ENCODE peak calls at places on chromosomes 16 and 17, in five cellular contexts. R is H1, C is K562, F is SK-N-SH, W is GM12878. K is an unnamed sample.
A peak's percentile ranks its signal among the peaks of the same experiment; 100 is the strongest.

GRCh38 chr16:50711862-50712567 is 18.6 kb downstream of the NOD2 start:
- DNase-seq in R (no peak), C (no peak), F (peak; percentile 89), W (no peak), K (no peak)

GRCh38 chr17:42798011-42798382 is 507 bp downstream of the COA3 start:
- DNase-seq in R (no peak), C (no peak), F (no peak), W (no peak), K (no peak)

GRCh38 chr17:78128616-78129384 is at the start of gene TMC6:
- DNase-seq in R (peak; percentile 89), C (peak; percentile 93), F (peak; percentile 93), W (no peak), K (peak; percentile 76)

GRCh38 chr16:57609541-57610401 is 18.7 kb upstream of the ADGRG1 start:
- DNase-seq in R (peak; percentile 41), C (no peak), F (peak; percentile 30), W (peak; percentile 83), K (no peak)

GRCh38 chr17:40751065-40751464 is 4.1 kb downstream of the KRT25 start:
- DNase-seq in R (no peak), C (no peak), F (no peak), W (no peak), K (no peak)

GRCh38 chr17:76791053-76791980 is 53.4 kb downstream of the MFSD11 start:
- DNase-seq in R (no peak), C (peak; percentile 79), F (peak; percentile 62), W (peak; percentile 33), K (peak; percentile 55)

GRCh38 chr17:81516439-81516838 is 3.8 kb upstream of the ACTG1 start:
- DNase-seq in R (no peak), C (no peak), F (no peak), W (no peak), K (no peak)

GRCh38 chr17:46868689-46869187 is 17.4 kb downstream of the WNT9B start:
- DNase-seq in R (no peak), C (no peak), F (no peak), W (no peak), K (no peak)

GRCh38 chr16:88911148-88911945 is 44.9 kb upstream of the PABPN1L start:
- DNase-seq in R (no peak), C (no peak), F (peak; percentile 72), W (no peak), K (no peak)

GRCh38 chr17:46770818-46771600 is 47.5 kb downstream of the WNT3 start:
- DNase-seq in R (peak; percentile 75), C (peak; percentile 88), F (peak; percentile 91), W (no peak), K (peak; percentile 17)

GRCh38 chr16:50741225-50741807 is 570 bp upstream of the CYLD start:
- DNase-seq in R (no peak), C (no peak), F (no peak), W (no peak), K (no peak)

GRCh38 chr17:20200016-20200788 is 191.0 kb downstream of the SPECC1 start:
- DNase-seq in R (no peak), C (no peak), F (no peak), W (no peak), K (no peak)

GRCh38 chr17:72697602-72698146 is 394.8 kb downstream of the SLC39A11 start:
- DNase-seq in R (no peak), C (no peak), F (peak; percentile 75), W (no peak), K (no peak)

GRCh38 chr17:3905017-3905486 is 11.2 kb downstream of the P2RX1 start:
- DNase-seq in R (no peak), C (no peak), F (no peak), W (no peak), K (no peak)

GRCh38 chr17:3794890-3795757 is 5.9 kb downstream of the ITGAE start:
- DNase-seq in R (no peak), C (no peak), F (no peak), W (no peak), K (no peak)

GRCh38 chr16:75109732-75110243 is 6.8 kb downstream of the LDHD start:
- DNase-seq in R (no peak), C (no peak), F (no peak), W (no peak), K (no peak)

GRCh38 chr17:45235071-45236001 is 13.7 kb downstream of the FMNL1 start:
- DNase-seq in R (peak; percentile 92), C (peak; percentile 68), F (peak; percentile 81), W (no peak), K (peak; percentile 75)

GRCh38 chr16:20884240-20884556 is 16.0 kb downstream of the DCUN1D3 start:
- DNase-seq in R (no peak), C (no peak), F (no peak), W (no peak), K (peak; percentile 70)

GRCh38 chr17:37478187-37478586 is 11.5 kb upstream of the DUSP14 start:
- DNase-seq in R (no peak), C (no peak), F (no peak), W (no peak), K (no peak)

GRCh38 chr17:3448059-3448630 is 14.5 kb upstream of the OR1E2 start:
- DNase-seq in R (no peak), C (no peak), F (no peak), W (no peak), K (no peak)

GRCh38 chr16:86080131-86080875 is 181.3 kb downstream of the IRF8 start:
- DNase-seq in R (no peak), C (no peak), F (no peak), W (no peak), K (no peak)

GRCh38 chr16:46826618-46827017 is 4.4 kb downstream of the C16orf87 start:
- DNase-seq in R (no peak), C (no peak), F (no peak), W (no peak), K (no peak)

GRCh38 chr17:63740464-63741181 is 976 bp downstream of the STRADA start:
- DNase-seq in R (no peak), C (no peak), F (peak; percentile 13), W (no peak), K (no peak)

GRCh38 chr17:63356275-63356905 is 89.7 kb downstream of the CYB561 start:
- DNase-seq in R (no peak), C (no peak), F (no peak), W (no peak), K (no peak)

GRCh38 chr17:30947796-30948195 is 23.0 kb upstream of the RNF135 start:
- DNase-seq in R (no peak), C (no peak), F (no peak), W (no peak), K (no peak)

GRCh38 chr16:8959921-8960787 is 3.6 kb downstream of the USP7 start:
- DNase-seq in R (no peak), C (no peak), F (peak; percentile 52), W (no peak), K (no peak)

GRCh38 chr17:39196820-39197331 is 593 bp downstream of the CACNB1 start:
- DNase-seq in R (peak; percentile 52), C (peak; percentile 49), F (peak; percentile 89), W (no peak), K (no peak)

GRCh38 chr17:2090804-2091534 is 36.1 kb downstream of the HIC1 start:
- DNase-seq in R (peak; percentile 58), C (peak; percentile 17), F (peak; percentile 36), W (no peak), K (no peak)

GRCh38 chr16:58451945-58452401 is 48.0 kb upstream of the NDRG4 start:
- DNase-seq in R (no peak), C (no peak), F (no peak), W (no peak), K (no peak)

GRCh38 chr16:28110479-28110878 is 47.0 kb upstream of the GSG1L start:
- DNase-seq in R (no peak), C (no peak), F (no peak), W (no peak), K (peak; percentile 82)

GRCh38 chr17:81701288-81702071 is 1.7 kb upstream of the MRPL12 start:
- DNase-seq in R (no peak), C (peak; percentile 35), F (no peak), W (no peak), K (peak; percentile 63)

GRCh38 chr16:52597772-52598483 is 51.0 kb upstream of the TOX3 start:
- DNase-seq in R (peak; percentile 45), C (no peak), F (no peak), W (no peak), K (no peak)

GRCh38 chr16:17359778-17360177 is 111.0 kb downstream of the XYLT1 start:
- DNase-seq in R (no peak), C (no peak), F (peak; percentile 29), W (no peak), K (peak; percentile 80)

GRCh38 chr16:72240949-72241348 is 69.0 kb upstream of the PMFBP1 start:
- DNase-seq in R (no peak), C (no peak), F (no peak), W (no peak), K (no peak)

GRCh38 chr16:77564791-77565390 is 130.1 kb upstream of the ADAMTS18 start:
- DNase-seq in R (no peak), C (no peak), F (no peak), W (no peak), K (no peak)

GRCh38 chr17:74145756-74146155 is 57.7 kb upstream of the RPL38 start:
- DNase-seq in R (no peak), C (no peak), F (no peak), W (no peak), K (no peak)
- H3K27ac ChIP-seq in R (no peak overlapping the region), C (no peak overlapping the region), F (no peak overlapping the region), W (no peak overlapping the region), K (no peak overlapping the region)

GRCh38 chr17:34368455-34369195 is 5.6 kb upstream of the CCL1 start:
- DNase-seq in R (no peak), C (no peak), F (no peak), W (no peak), K (peak; percentile 78)

GRCh38 chr17:34370376-34370996 is 7.5 kb upstream of the CCL1 start:
- DNase-seq in R (no peak), C (no peak), F (no peak), W (no peak), K (no peak)

GRCh38 chr17:34369196-34369500 is 6.1 kb upstream of the CCL1 start:
- DNase-seq in R (peak; percentile 14), C (no peak), F (no peak), W (no peak), K (no peak)

GRCh38 chr17:34370997-34371395 is 8.0 kb upstream of the CCL1 start:
- DNase-seq in R (no peak), C (no peak), F (no peak), W (no peak), K (no peak)

GRCh38 chr17:34369571-34369970 is 6.5 kb upstream of the CCL1 start:
- DNase-seq in R (no peak), C (no peak), F (no peak), W (no peak), K (no peak)
- TF ChIP-seq GABPA in R (no peak), C (no peak), F (no peak), W (no peak), K (no peak)

GRCh38 chr16:1338119-1338730 is 4.8 kb downstream of the BAIAP3 start:
- DNase-seq in R (no peak), C (no peak), F (peak; percentile 78), W (no peak), K (no peak)
- TF ChIP-seq CTCF in R (peak; percentile 57), C (peak; percentile 62), F (peak; percentile 59), W (peak; percentile 23), K (peak; percentile 37)

DNA sequence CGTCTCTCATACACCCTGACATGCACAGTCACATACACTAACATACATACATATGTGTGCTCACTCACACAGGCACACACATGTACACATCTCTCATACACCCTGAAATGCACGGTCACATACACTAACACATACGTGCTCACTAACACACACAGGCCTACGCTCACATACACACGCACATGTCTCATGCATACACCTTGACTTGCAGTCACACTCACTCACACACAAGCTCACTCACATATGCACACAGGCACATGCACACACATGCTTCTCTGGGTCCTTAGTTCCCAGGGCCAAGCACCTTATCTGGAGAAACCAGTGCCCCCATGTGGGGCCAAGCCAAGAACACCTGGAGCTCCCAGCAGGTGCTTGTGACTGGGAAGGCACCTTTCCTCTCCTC is 240.3 kb downstream of the RBFOX3 start:
- DNase-seq in R (no peak), C (no peak), F (no peak), W (no peak), K (no peak)
- H3K27ac ChIP-seq in R (no peak overlapping the region), C (no peak overlapping the region), F (no peak overlapping the region), W (no peak overlapping the region), K (no peak overlapping the region)